ENCODE peak calls at places on chromosomes 5 and 9, in nine cellular contexts. R is CD4-positive, alpha-beta T cell; V is AG04450; B is CD8-positive, alpha-beta T cell; H is H9; F is astrocyte of the cerebellum; G is A549; D is GM12865; S is DND-41. U is an unnamed sample.

GRCh38 chr9:35891649-35892048 is 14.4 kb upstream of the HRCT1 start:
- DNase-seq in R (no peak), V (no peak), B (no peak), H (no peak), F (no peak), G (no peak), D (no peak), S (no peak), U (no peak)

GRCh38 chr5:94366811-94367210 is 251.6 kb downstream of the KIAA0825 start:
- DNase-seq in R (no peak), V (no peak), B (no peak), H (no peak), F (no peak), G (no peak), D (no peak), S (no peak), U (no peak)

GRCh38 chr9:93577045-93577939 is 908 bp downstream of the PHF2 start:
- DNase-seq in R (no peak), V (no peak), B (no peak), H (no peak), F (no peak), G (no peak), D (peak), S (peak), U (peak)

GRCh38 chr9:20604561-20604960 is 17.7 kb downstream of the MLLT3 start:
- DNase-seq in R (no peak), V (no peak), B (no peak), H (no peak), F (no peak), G (no peak), D (peak), S (no peak), U (no peak)

GRCh38 chr5:142512680-142513042 is 173.2 kb downstream of the FGF1 start:
- DNase-seq in R (no peak), V (no peak), B (no peak), H (no peak), F (no peak), G (peak), D (no peak), S (no peak), U (no peak)

GRCh38 chr9:110638381-110638954 is 30.1 kb upstream of the MUSK start:
- DNase-seq in R (no peak), V (no peak), B (no peak), H (no peak), F (peak), G (peak), D (peak), S (no peak), U (no peak)

GRCh38 chr5:118984602-118985001 is 3.7 kb downstream of the DTWD2 start:
- DNase-seq in R (no peak), V (no peak), B (no peak), H (no peak), F (peak), G (no peak), D (no peak), S (no peak), U (no peak)

GRCh38 chr5:173962436-173962835 is 26.5 kb upstream of the C5orf47 start:
- DNase-seq in R (no peak), V (no peak), B (no peak), H (no peak), F (no peak), G (no peak), D (no peak), S (no peak), U (no peak)

GRCh38 chr9:130304643-130305042 is 39.1 kb downstream of the HMCN2 start:
- DNase-seq in R (no peak), V (no peak), B (no peak), H (no peak), F (no peak), G (no peak), D (no peak), S (no peak), U (no peak)

GRCh38 chr9:114515528-114515927 is 10.3 kb upstream of the WHRN start:
- DNase-seq in R (no peak), V (no peak), B (no peak), H (no peak), F (no peak), G (no peak), D (no peak), S (no peak), U (no peak)

GRCh38 chr5:132830436-132831094 is at the start of gene SHROOM1:
- DNase-seq in R (no peak), V (no peak), B (no peak), H (peak), F (no peak), G (peak), D (peak), S (no peak), U (no peak)

GRCh38 chr9:110807956-110808598 is 139.5 kb downstream of the MUSK start:
- DNase-seq in R (no peak), V (no peak), B (no peak), H (no peak), F (no peak), G (no peak), D (peak), S (no peak), U (no peak)

GRCh38 chr5:40321514-40321913 is 358.2 kb upstream of the PTGER4 start:
- DNase-seq in R (no peak), V (no peak), B (no peak), H (no peak), F (no peak), G (no peak), D (no peak), S (no peak), U (no peak)

GRCh38 chr5:180718810-180719453 is 20.9 kb downstream of the OR2Y1 start:
- DNase-seq in R (peak), V (peak), B (peak), H (no peak), F (peak), G (peak), D (peak), S (peak), U (peak)

GRCh38 chr5:1666812-1667588 is 132.6 kb downstream of the MRPL36 start:
- DNase-seq in R (peak), V (no peak), B (no peak), H (peak), F (no peak), G (peak), D (no peak), S (no peak), U (peak)

GRCh38 chr5:159965031-159965837 is 43.7 kb upstream of the TTC1 start:
- DNase-seq in R (no peak), V (no peak), B (no peak), H (peak), F (no peak), G (peak), D (peak), S (peak), U (peak)

GRCh38 chr9:91577540-91577939 is 153.9 kb upstream of the NFIL3 start:
- DNase-seq in R (no peak), V (no peak), B (no peak), H (no peak), F (no peak), G (no peak), D (no peak), S (no peak), U (no peak)

GRCh38 chr9:91131433-91131839 is 230.3 kb downstream of the AUH start:
- DNase-seq in R (no peak), V (peak), B (no peak), H (no peak), F (peak), G (peak), D (peak), S (no peak), U (no peak)

GRCh38 chr5:35374584-35374983 is 144.3 kb upstream of the PRLR start:
- DNase-seq in R (no peak), V (no peak), B (no peak), H (no peak), F (no peak), G (no peak), D (no peak), S (no peak), U (no peak)

GRCh38 chr9:109497193-109498165 is 628 bp downstream of the PTPN3 start:
- DNase-seq in R (no peak), V (no peak), B (no peak), H (no peak), F (no peak), G (peak), D (no peak), S (no peak), U (no peak)

GRCh38 chr9:73951147-73951546 is 546.0 kb upstream of the RORB start:
- DNase-seq in R (no peak), V (no peak), B (no peak), H (no peak), F (no peak), G (no peak), D (no peak), S (no peak), U (no peak)

GRCh38 chr9:21326526-21327139 is 8.6 kb downstream of the KLHL9 start:
- DNase-seq in R (no peak), V (no peak), B (no peak), H (no peak), F (peak), G (peak), D (peak), S (no peak), U (no peak)

GRCh38 chr9:78023003-78023741 is 8.4 kb downstream of the GNAQ start:
- DNase-seq in R (no peak), V (peak), B (no peak), H (no peak), F (no peak), G (peak), D (no peak), S (no peak), U (no peak)

GRCh38 chr5:130488252-130488651 is 584.0 kb downstream of the CHSY3 start:
- DNase-seq in R (no peak), V (no peak), B (no peak), H (no peak), F (no peak), G (no peak), D (no peak), S (no peak), U (no peak)

GRCh38 chr9:111399772-111400563 is 69.9 kb upstream of the OR2K2 start:
- DNase-seq in R (no peak), V (no peak), B (no peak), H (peak), F (no peak), G (peak), D (peak), S (peak), U (peak)

GRCh38 chr5:124263680-124264491 is 482.6 kb downstream of the ZNF608 start:
- DNase-seq in R (no peak), V (no peak), B (no peak), H (peak), F (peak), G (no peak), D (no peak), S (no peak), U (peak)

GRCh38 chr5:87004101-87004500 is 263.6 kb upstream of the RASA1 start:
- DNase-seq in R (no peak), V (no peak), B (no peak), H (no peak), F (peak), G (no peak), D (no peak), S (no peak), U (no peak)

GRCh38 chr9:928363-929042 is 48.0 kb upstream of the DMRT3 start:
- DNase-seq in R (no peak), V (no peak), B (no peak), H (peak), F (no peak), G (peak), D (peak), S (peak), U (peak)
- TF ChIP-seq CTCF in R (peak), V (peak), B (peak), H (peak), F (peak), G (peak), D (peak), S (peak), U (peak)

GRCh38 chr9:98523231-98523901 is 185.4 kb downstream of the GABBR2 start:
- DNase-seq in R (no peak), V (no peak), B (no peak), H (peak), F (no peak), G (peak), D (no peak), S (no peak), U (no peak)
- TF ChIP-seq CTCF in R (no peak), V (peak), B (no peak), H (peak), F (peak), G (no peak), D (peak), S (no peak), U (no peak)

GRCh38 chr9:121770415-121771273 is 119.2 kb downstream of the DAB2IP start:
- DNase-seq in R (no peak), V (peak), B (no peak), H (no peak), F (no peak), G (no peak), D (no peak), S (no peak), U (no peak)
- TF ChIP-seq CTCF in R (no peak), V (no peak), B (no peak), H (no peak), F (no peak), G (no peak), D (no peak), S (no peak), U (no peak)

DNA sequence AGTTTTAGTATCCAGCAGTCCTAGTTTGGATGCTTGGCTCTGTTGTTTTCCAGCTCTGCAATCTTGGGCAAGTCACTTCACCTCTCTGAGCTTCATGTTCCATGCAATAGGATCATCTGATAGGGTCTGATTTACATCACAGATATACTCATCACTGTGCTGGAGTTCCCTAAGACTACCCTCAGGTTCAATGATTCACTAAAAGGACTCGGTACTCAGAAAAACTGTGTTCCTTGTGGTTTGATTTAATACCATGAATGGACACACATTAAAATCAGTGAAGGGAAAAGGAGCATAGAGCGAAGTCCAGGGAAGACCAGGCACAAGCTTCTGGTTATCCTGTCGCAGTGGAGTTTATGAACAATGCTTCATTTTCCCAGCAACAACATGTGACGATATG is 119.9 kb upstream of the EFNA5 start:
- DNase-seq in R (no peak), V (no peak), B (no peak), H (no peak), F (no peak), G (no peak), D (no peak), S (no peak), U (no peak)
- TF ChIP-seq CTCF in R (no peak), V (no peak), B (no peak), H (no peak), F (no peak), G (no peak), D (no peak), S (no peak), U (no peak)

GRCh38 chr9:104747565-104748358 is at the start of gene NIPSNAP3A:
- DNase-seq in R (peak), V (peak), B (peak), H (peak), F (no peak), G (peak), D (peak), S (peak), U (peak)
- TF ChIP-seq CTCF in R (no peak), V (no peak), B (no peak), H (no peak), F (no peak), G (no peak), D (no peak), S (no peak), U (no peak)

DNA sequence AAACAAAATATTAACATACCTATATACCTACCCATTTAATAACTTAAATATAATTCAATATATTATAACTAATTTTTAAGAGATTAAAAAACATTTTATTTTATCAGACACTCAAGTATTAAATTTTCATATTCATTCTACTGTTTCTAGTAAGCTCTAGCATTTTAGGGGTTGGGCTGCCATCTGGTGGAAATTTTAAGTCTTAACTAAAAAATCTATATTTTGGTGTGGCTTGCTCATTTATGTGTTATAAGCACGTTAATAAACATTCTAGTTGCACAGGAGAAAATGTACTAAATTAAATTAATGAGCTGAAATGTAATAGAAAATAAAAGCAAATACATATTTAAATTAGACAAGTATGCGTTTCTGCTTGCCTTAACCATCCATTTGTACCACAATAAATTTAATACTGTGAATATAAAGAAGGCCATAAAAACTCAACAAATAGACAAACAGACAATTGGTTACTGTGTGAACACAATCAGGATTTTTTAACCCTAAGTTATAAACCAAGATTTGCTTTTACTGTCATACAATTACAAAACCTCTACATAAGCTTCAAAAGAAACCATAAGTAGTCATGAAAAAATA is 1728.3 kb upstream of the CDH9 start:
- DNase-seq in R (no peak), V (no peak), B (no peak), H (no peak), F (peak), G (peak), D (peak), S (peak), U (peak)
- TF ChIP-seq CTCF in R (no peak), V (peak), B (no peak), H (peak), F (no peak), G (peak), D (no peak), S (peak), U (peak)

GRCh38 chr5:175696855-175697198 is 39.0 kb downstream of the HRH2 start:
- DNase-seq in R (no peak), V (no peak), B (no peak), H (no peak), F (no peak), G (no peak), D (no peak), S (no peak), U (no peak)
- TF ChIP-seq CTCF in R (peak), V (no peak), B (no peak), H (peak), F (no peak), G (no peak), D (no peak), S (no peak), U (no peak)

U was measured in endothelial cell.